ENCODE peak calls at places on chromosomes 5 and 9, in six cellular contexts. E is AG09319; B is GM13976; D is Peyer's patch; M is neural crest cell; H is activated T-cell treated with anti-CD3 and anti-CD28 coated beads, Interleukin-2, amount 50 U/mL, for 72 hours. T is an unnamed sample.

GRCh38 chr9:127318651-127319167 is 54.1 kb downstream of the GARNL3 start:
- DNase-seq in B (no peak), H (no peak), E (no peak), M (no peak), D (no peak), T (no peak)

GRCh38 chr9:133258061-133259015 is 16.7 kb downstream of the ABO start:
- DNase-seq in H (no peak), D (no peak), M (no peak), B (no peak), E (no peak), T (no peak)

GRCh38 chr5:54595724-54596123 is 78.2 kb downstream of the SNX18 start:
- DNase-seq in B (no peak), M (no peak), H (no peak), E (no peak), D (no peak), T (no peak)

GRCh38 chr9:72477862-72478564 is 43.4 kb upstream of the TMC1 start:
- DNase-seq in B (peak), H (peak), E (no peak), M (no peak), D (no peak), T (peak)

GRCh38 chr5:39448504-39449128 is 23.8 kb upstream of the DAB2 start:
- DNase-seq in M (no peak), H (no peak), D (no peak), E (no peak), B (no peak), T (no peak)

GRCh38 chr5:44809215-44809955 is 638 bp downstream of the MRPS30 start:
- DNase-seq in D (peak), H (peak), E (peak), B (peak), M (peak), T (peak)

GRCh38 chr5:73338201-73339126 is 110.1 kb downstream of the FOXD1 start:
- DNase-seq in M (no peak), D (no peak), B (no peak), H (no peak), E (peak), T (no peak)

GRCh38 chr5:154190652-154191304 is at the start of gene GALNT10:
- DNase-seq in E (peak), H (peak), D (peak), M (no peak), B (peak), T (peak)

GRCh38 chr9:113578877-113579269 is 115.3 kb downstream of the RGS3 start:
- DNase-seq in M (no peak), H (peak), D (peak), B (peak), E (peak), T (peak)

GRCh38 chr5:95798048-95798447 is 24.5 kb downstream of the GLRX start:
- DNase-seq in B (no peak), D (no peak), M (no peak), H (no peak), E (no peak), T (no peak)

GRCh38 chr5:33969572-33970452 is 14.7 kb downstream of the SLC45A2 start:
- DNase-seq in H (no peak), B (peak), M (peak), E (peak), D (no peak), T (peak)

GRCh38 chr9:135402048-135402738 is 77.4 kb upstream of the PPP1R26 start:
- DNase-seq in H (no peak), E (no peak), M (no peak), D (no peak), B (no peak), T (no peak)

GRCh38 chr5:158435161-158435616 is 576.2 kb upstream of the CLINT1 start:
- DNase-seq in B (no peak), H (peak), E (no peak), M (no peak), D (peak), T (no peak)

GRCh38 chr5:123721721-123722276 is 209.8 kb downstream of the CSNK1G3 start:
- DNase-seq in D (no peak), B (no peak), E (no peak), M (no peak), H (no peak), T (no peak)

GRCh38 chr5:159655757-159656409 is 260.4 kb upstream of the ADRA1B start:
- DNase-seq in D (no peak), M (no peak), H (no peak), B (no peak), E (no peak), T (no peak)

GRCh38 chr9:29866556-29866955 is 2293.3 kb upstream of the C9orf72 start:
- DNase-seq in E (no peak), B (no peak), H (no peak), D (no peak), M (no peak), T (no peak)

GRCh38 chr9:68530618-68531017 is 10.1 kb downstream of the TMEM252 start:
- DNase-seq in E (no peak), M (no peak), H (no peak), D (no peak), B (no peak), T (no peak)

GRCh38 chr9:13095056-13095455 is 184.4 kb downstream of the MPDZ start:
- DNase-seq in M (no peak), H (no peak), B (no peak), D (no peak), E (no peak), T (no peak)

GRCh38 chr5:136910625-136911024 is 545.3 kb upstream of the TRPC7 start:
- DNase-seq in B (no peak), H (no peak), M (no peak), D (no peak), E (no peak), T (no peak)

T was measured in GM13977.